ENCODE peak calls at places on chromosomes 13 and 19, in eight cellular contexts. O, A, H, L, S, T, C and R are unnamed samples.
A peak's percentile ranks its signal among the peaks of the same experiment; 100 is the strongest.

GRCh38 chr19:58409010-58409790 is 751 bp downstream of the ZNF584 start:
- DNase-seq in C (no peak), S (peak; percentile 31), L (no peak), T (no peak), A (no peak), O (no peak), H (peak; percentile 37), R (no peak)

GRCh38 chr13:60226507-60226906 is 62.8 kb upstream of the DIAPH3 start:
- DNase-seq in C (no peak), T (peak; percentile 13), H (no peak), O (peak; percentile 48), A (no peak), S (peak; percentile 42), L (peak; percentile 79), R (no peak)

GRCh38 chr13:84399320-84400085 is 517.2 kb upstream of the SLITRK1 start:
- DNase-seq in H (no peak), O (no peak), S (no peak), L (no peak), C (no peak), A (no peak), T (no peak), R (no peak)

GRCh38 chr19:46852830-46853229 is 2.2 kb upstream of the AP2S1 start:
- DNase-seq in O (no peak), L (no peak), C (no peak), S (no peak), H (no peak), A (no peak), T (no peak), R (no peak)

GRCh38 chr19:54137913-54138776 is 583 bp downstream of the CNOT3 start:
- DNase-seq in S (no peak), L (no peak), H (no peak), A (peak; percentile 30), T (peak; percentile 43), C (no peak), O (no peak), R (no peak)

GRCh38 chr13:106155411-106155810 is 380.1 kb downstream of the EFNB2 start:
- DNase-seq in O (no peak), H (no peak), S (no peak), C (no peak), T (no peak), L (no peak), A (no peak), R (no peak)

GRCh38 chr13:98509271-98510155 is 67.4 kb downstream of the STK24 start:
- DNase-seq in L (peak; percentile 56), A (no peak), C (peak; percentile 66), H (no peak), S (no peak), T (peak; percentile 76), O (peak; percentile 85), R (no peak)

GRCh38 chr13:46509981-46510380 is 43.0 kb upstream of the LRCH1 start:
- DNase-seq in O (no peak), S (no peak), H (no peak), C (no peak), L (no peak), A (no peak), T (no peak), R (no peak)

GRCh38 chr19:3606690-3607289 is at the start of gene TBXA2R:
- DNase-seq in T (peak; percentile 75), O (peak; percentile 57), L (no peak), H (no peak), S (peak; percentile 77), A (no peak), C (peak; percentile 64), R (no peak)

GRCh38 chr19:18208098-18208951 is 4.5 kb upstream of the RAB3A start:
- DNase-seq in S (peak; percentile 74), H (no peak), A (no peak), C (no peak), O (peak; percentile 84), T (peak; percentile 38), L (no peak), R (no peak)

GRCh38 chr19:30207357-30207756 is 164.8 kb upstream of the ZNF536 start:
- DNase-seq in A (no peak), O (no peak), H (no peak), C (no peak), L (no peak), T (no peak), S (no peak), R (no peak)

GRCh38 chr13:39910041-39910440 is 254.6 kb downstream of the COG6 start:
- DNase-seq in O (no peak), H (no peak), L (no peak), T (no peak), A (no peak), S (no peak), C (no peak), R (no peak)

GRCh38 chr19:19552811-19553210 is 14.7 kb downstream of the CILP2 start:
- DNase-seq in C (peak; percentile 52), L (no peak), A (no peak), O (peak; percentile 34), H (no peak), T (peak; percentile 42), S (peak; percentile 84), R (peak; percentile 63)

GRCh38 chr13:51245583-51245982 is 23.4 kb downstream of the FAM124A start:
- DNase-seq in O (no peak), H (no peak), T (no peak), C (no peak), A (no peak), S (no peak), L (no peak), R (no peak)

GRCh38 chr19:13053761-13054604 is 48.7 kb downstream of the LYL1 start:
- DNase-seq in C (peak; percentile 89), L (peak; percentile 63), O (peak; percentile 99), T (peak; percentile 79), S (peak; percentile 44), H (no peak), A (peak; percentile 50), R (peak; percentile 62)

GRCh38 chr13:93249259-93249917 is 22.8 kb downstream of the GPC6 start:
- DNase-seq in T (no peak), L (no peak), O (peak; percentile 93), H (no peak), S (no peak), C (no peak), A (no peak), R (no peak)

GRCh38 chr19:30710721-30711120 is 338.5 kb downstream of the ZNF536 start:
- DNase-seq in C (no peak), S (no peak), O (no peak), H (no peak), L (no peak), T (no peak), A (no peak), R (no peak)

GRCh38 chr19:5113101-5113557 is 144.2 kb downstream of the KDM4B start:
- DNase-seq in A (no peak), S (no peak), T (no peak), C (no peak), L (no peak), O (peak; percentile 10), H (no peak), R (no peak)

GRCh38 chr19:43467276-43467675 is 1.9 kb upstream of the LYPD3 start:
- DNase-seq in C (no peak), L (no peak), A (no peak), O (no peak), S (no peak), T (no peak), H (no peak), R (no peak)

GRCh38 chr19:47271949-47272348 is 2.7 kb upstream of the INAFM1 start:
- DNase-seq in H (no peak), O (no peak), S (no peak), C (no peak), L (no peak), T (no peak), A (no peak), R (no peak)

GRCh38 chr19:47075941-47076340 is 27.5 kb upstream of the TMEM160 start:
- DNase-seq in C (no peak), O (no peak), L (no peak), T (no peak), H (peak; percentile 37), S (no peak), A (no peak), R (no peak)

GRCh38 chr19:3138268-3138667 is 2.4 kb downstream of the GNA15 start:
- DNase-seq in H (no peak), L (no peak), C (no peak), A (no peak), S (no peak), T (no peak), O (no peak), R (no peak)

GRCh38 chr13:73171926-73172325 is 113.1 kb downstream of the KLF5 start:
- DNase-seq in H (no peak), S (peak; percentile 24), T (no peak), L (peak; percentile 81), A (no peak), O (peak; percentile 85), C (no peak), R (no peak)
- TF ChIP-seq CTCF in H (no peak), S (no peak), T (no peak), L (peak; percentile 61), A (peak; percentile 15), O (peak; percentile 39), C (no peak), R (no peak)

DNA sequence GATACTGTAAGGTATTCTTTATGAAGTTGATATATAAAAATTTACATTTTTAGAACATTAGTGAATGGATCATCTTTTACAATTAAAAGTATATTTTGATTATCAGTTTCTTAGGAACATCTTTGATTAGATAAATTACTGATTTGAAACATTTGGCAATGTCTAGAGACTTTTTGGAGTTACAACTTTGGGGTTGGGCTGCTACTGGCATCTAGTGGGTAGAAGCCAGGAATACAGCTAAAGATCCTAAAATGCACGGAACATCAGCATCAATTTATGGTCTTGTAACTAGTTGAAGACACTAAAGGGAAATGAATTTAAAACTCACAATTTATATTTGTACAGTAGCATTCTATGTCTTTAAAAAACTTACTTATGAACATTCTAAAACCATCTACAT is 19.9 kb downstream of the POMP start:
- DNase-seq in H (no peak), S (no peak), T (no peak), L (no peak), O (peak; percentile 23), A (no peak), C (no peak), R (no peak)
- TF ChIP-seq CTCF in H (no peak), S (no peak), T (no peak), L (peak; percentile 16), O (peak; percentile 26), A (peak; percentile 18), C (no peak), R (no peak)

DNA sequence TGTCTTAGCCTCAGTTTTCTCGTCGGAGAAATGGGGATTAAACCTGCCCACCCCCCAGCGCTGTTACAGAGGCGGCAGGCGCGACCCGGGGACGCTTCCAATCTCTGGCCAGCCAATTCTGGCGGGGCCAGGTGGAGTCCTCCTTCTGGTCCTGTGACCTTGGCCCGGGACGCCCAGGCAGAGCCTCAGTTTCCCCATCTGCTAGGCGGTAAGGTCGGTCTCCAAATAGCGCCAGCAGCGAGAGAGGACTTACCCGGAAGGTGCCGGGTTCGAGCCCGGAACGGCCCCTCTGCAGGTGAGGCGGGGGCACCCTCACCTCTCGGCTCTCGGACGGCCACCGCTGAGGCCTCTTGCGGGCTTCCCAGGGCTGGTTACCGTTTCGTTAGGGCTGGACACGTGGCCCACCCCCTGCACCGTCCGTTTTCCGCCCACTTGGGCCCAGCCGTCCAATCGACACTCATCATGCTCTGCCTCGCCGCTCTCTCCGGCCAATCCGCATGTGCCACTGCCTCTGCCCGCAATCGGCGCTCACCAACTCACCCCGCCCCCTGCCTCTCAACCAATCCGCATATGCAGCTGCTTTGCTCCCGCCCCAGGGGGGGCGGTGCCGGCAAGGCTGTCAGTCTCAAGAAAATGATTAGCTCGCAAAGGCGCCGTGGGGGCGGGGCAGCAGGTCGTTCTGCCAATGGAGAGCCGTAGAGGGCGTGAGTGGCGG is at the start of gene ISOC2:
- DNase-seq in O (peak; percentile 100), S (peak; percentile 100), T (peak; percentile 100), A (peak; percentile 100), C (peak; percentile 100), L (peak; percentile 100), H (peak; percentile 100), R (peak; percentile 100)
- TF ChIP-seq CTCF in O (no peak), S (no peak), T (no peak), A (no peak), C (no peak), L (no peak), H (no peak), R (no peak)

GRCh38 chr19:55504252-55504603 is 16.0 kb downstream of the SSC5D start:
- DNase-seq in T (no peak), O (no peak), C (no peak), L (no peak), H (no peak), A (no peak), S (no peak), R (no peak)
- TF ChIP-seq CTCF in T (no peak), O (no peak), C (no peak), L (no peak), H (no peak), A (no peak), S (no peak), R (no peak)